ENCODE peak calls at places on chromosomes 5 and 9, in five cellular contexts. One of them, this sample, is unnamed.

GRCh38 chr5:170220196-170220595 is 12.6 kb upstream of the C5orf58 start:
- DNase-seq in left colon: no peak
- DNase-seq in activated CD4-positive, alpha-beta memory T cell treated with anti-CD3 and anti-CD28 coated beads, Interleukin-2, amount 10 ng/mL, durations not matched to agents 7 days and 5 days: no peak
- DNase-seq in aorta: no peak
- DNase-seq in brain microvascular endothelial cell: no peak
- DNase-seq in this sample: no peak

GRCh38 chr5:139676951-139677367 is 28.8 kb downstream of the CXXC5 start:
- DNase-seq in activated CD4-positive, alpha-beta memory T cell treated with anti-CD3 and anti-CD28 coated beads, Interleukin-2, amount 10 ng/mL, durations not matched to agents 7 days and 5 days: no peak
- DNase-seq in left colon: no peak
- DNase-seq in brain microvascular endothelial cell: no peak
- DNase-seq in aorta: no peak
- DNase-seq in this sample: no peak

GRCh38 chr9:82489579-82489915 is 501.0 kb downstream of the SPATA31D1 start:
- DNase-seq in left colon: no peak
- DNase-seq in aorta: no peak
- DNase-seq in activated CD4-positive, alpha-beta memory T cell treated with anti-CD3 and anti-CD28 coated beads, Interleukin-2, amount 10 ng/mL, durations not matched to agents 7 days and 5 days: no peak
- DNase-seq in brain microvascular endothelial cell: no peak
- DNase-seq in this sample: no peak

GRCh38 chr5:126044111-126044668 is 379.0 kb upstream of the GRAMD2B start:
- DNase-seq in brain microvascular endothelial cell: peak; percentile 88
- DNase-seq in aorta: no peak
- DNase-seq in left colon: no peak
- DNase-seq in activated CD4-positive, alpha-beta memory T cell treated with anti-CD3 and anti-CD28 coated beads, Interleukin-2, amount 10 ng/mL, durations not matched to agents 7 days and 5 days: no peak
- DNase-seq in this sample: no peak

GRCh38 chr5:68848086-68848485 is 245.7 kb upstream of the SLC30A5 start:
- DNase-seq in left colon: no peak
- DNase-seq in brain microvascular endothelial cell: peak; percentile 24
- DNase-seq in activated CD4-positive, alpha-beta memory T cell treated with anti-CD3 and anti-CD28 coated beads, Interleukin-2, amount 10 ng/mL, durations not matched to agents 7 days and 5 days: no peak
- DNase-seq in aorta: no peak
- DNase-seq in this sample: peak; percentile 41

GRCh38 chr9:120392245-120392644 is 187.7 kb downstream of the CDK5RAP2 start:
- DNase-seq in aorta: no peak
- DNase-seq in brain microvascular endothelial cell: no peak
- DNase-seq in left colon: no peak
- DNase-seq in activated CD4-positive, alpha-beta memory T cell treated with anti-CD3 and anti-CD28 coated beads, Interleukin-2, amount 10 ng/mL, durations not matched to agents 7 days and 5 days: no peak
- DNase-seq in this sample: no peak

GRCh38 chr9:88814521-88815101 is 176.7 kb upstream of the S1PR3 start:
- DNase-seq in left colon: no peak
- DNase-seq in aorta: peak; percentile 86
- DNase-seq in brain microvascular endothelial cell: peak; percentile 33
- DNase-seq in activated CD4-positive, alpha-beta memory T cell treated with anti-CD3 and anti-CD28 coated beads, Interleukin-2, amount 10 ng/mL, durations not matched to agents 7 days and 5 days: no peak
- DNase-seq in this sample: peak; percentile 86

GRCh38 chr9:87570000-87570834 is 72.5 kb downstream of the DAPK1 start:
- DNase-seq in left colon: no peak
- DNase-seq in activated CD4-positive, alpha-beta memory T cell treated with anti-CD3 and anti-CD28 coated beads, Interleukin-2, amount 10 ng/mL, durations not matched to agents 7 days and 5 days: no peak
- DNase-seq in aorta: no peak
- DNase-seq in brain microvascular endothelial cell: no peak
- DNase-seq in this sample: no peak

GRCh38 chr5:97832645-97833296 is 649.7 kb upstream of the RIOK2 start:
- DNase-seq in left colon: peak; percentile 11
- DNase-seq in aorta: no peak
- DNase-seq in brain microvascular endothelial cell: no peak
- DNase-seq in activated CD4-positive, alpha-beta memory T cell treated with anti-CD3 and anti-CD28 coated beads, Interleukin-2, amount 10 ng/mL, durations not matched to agents 7 days and 5 days: no peak
- DNase-seq in this sample: no peak

GRCh38 chr9:36738318-36738975 is 165.8 kb downstream of the MELK start:
- DNase-seq in aorta: no peak
- DNase-seq in brain microvascular endothelial cell: no peak
- DNase-seq in activated CD4-positive, alpha-beta memory T cell treated with anti-CD3 and anti-CD28 coated beads, Interleukin-2, amount 10 ng/mL, durations not matched to agents 7 days and 5 days: no peak
- DNase-seq in left colon: no peak
- DNase-seq in this sample: no peak

GRCh38 chr9:88969646-88970373 is 21.5 kb upstream of the S1PR3 start:
- DNase-seq in brain microvascular endothelial cell: no peak
- DNase-seq in aorta: no peak
- DNase-seq in activated CD4-positive, alpha-beta memory T cell treated with anti-CD3 and anti-CD28 coated beads, Interleukin-2, amount 10 ng/mL, durations not matched to agents 7 days and 5 days: no peak
- DNase-seq in left colon: no peak
- DNase-seq in this sample: no peak

GRCh38 chr5:93120048-93120447 is 461.0 kb downstream of the NR2F1-AS1 start:
- DNase-seq in activated CD4-positive, alpha-beta memory T cell treated with anti-CD3 and anti-CD28 coated beads, Interleukin-2, amount 10 ng/mL, durations not matched to agents 7 days and 5 days: no peak
- DNase-seq in aorta: no peak
- DNase-seq in left colon: no peak
- DNase-seq in brain microvascular endothelial cell: no peak
- DNase-seq in this sample: no peak

GRCh38 chr9:75892168-75892901 is 1.9 kb downstream of the PCSK5 start:
- DNase-seq in brain microvascular endothelial cell: no peak
- DNase-seq in activated CD4-positive, alpha-beta memory T cell treated with anti-CD3 and anti-CD28 coated beads, Interleukin-2, amount 10 ng/mL, durations not matched to agents 7 days and 5 days: no peak
- DNase-seq in aorta: peak; percentile 73
- DNase-seq in left colon: peak; percentile 58
- DNase-seq in this sample: no peak

GRCh38 chr5:76607353-76607871 is 15.8 kb downstream of the F2RL2 start:
- DNase-seq in aorta: no peak
- DNase-seq in left colon: no peak
- DNase-seq in brain microvascular endothelial cell: no peak
- DNase-seq in activated CD4-positive, alpha-beta memory T cell treated with anti-CD3 and anti-CD28 coated beads, Interleukin-2, amount 10 ng/mL, durations not matched to agents 7 days and 5 days: no peak
- DNase-seq in this sample: no peak

GRCh38 chr5:71895546-71895945 is 176.5 kb downstream of the CARTPT start:
- DNase-seq in aorta: no peak
- DNase-seq in brain microvascular endothelial cell: no peak
- DNase-seq in activated CD4-positive, alpha-beta memory T cell treated with anti-CD3 and anti-CD28 coated beads, Interleukin-2, amount 10 ng/mL, durations not matched to agents 7 days and 5 days: no peak
- DNase-seq in left colon: peak; percentile 13
- DNase-seq in this sample: no peak

GRCh38 chr5:180431932-180432331 is 62.2 kb upstream of the CNOT6 start:
- DNase-seq in left colon: no peak
- DNase-seq in activated CD4-positive, alpha-beta memory T cell treated with anti-CD3 and anti-CD28 coated beads, Interleukin-2, amount 10 ng/mL, durations not matched to agents 7 days and 5 days: no peak
- DNase-seq in aorta: no peak
- DNase-seq in brain microvascular endothelial cell: no peak
- DNase-seq in this sample: no peak

This sample was measured in GM04503.